ENCODE peak calls at places on chromosomes 4 and X, in nine cellular contexts. C is adrenal gland, O is esophagus squamous epithelium, F is WERI-Rb-1, D is left lung, R is kidney epithelial cell, G is spleen, H is body of pancreas, Z is endodermal cell. A is an unnamed sample. For H3K27me3, the result is how much of the 10 kb centered on the place peaks cover.

GRCh38 chrX:40253770-40254169 is 156.0 kb upstream of the BCOR start:
- DNase-seq in C (no peak), O (no peak), F (no peak), D (no peak), R (no peak), G (peak), H (no peak), Z (no peak), A (no peak)

GRCh38 chrX:66638591-66639500 is at the start of gene EDA2R:
- DNase-seq in C (peak), O (no peak), F (peak), D (no peak), R (peak), G (peak), H (peak), Z (peak), A (peak)

GRCh38 chrX:8139713-8140112 is 31.4 kb downstream of the VCX2 start:
- DNase-seq in C (peak), O (no peak), F (no peak), D (no peak), R (no peak), G (no peak), H (no peak), Z (no peak), A (no peak)

GRCh38 chr4:69860521-69861298 is 765 bp upstream of the SULT1E1 start:
- DNase-seq in C (no peak), O (no peak), F (no peak), D (no peak), R (no peak), G (no peak), H (no peak), Z (no peak), A (no peak)

GRCh38 chr4:135122457-135122856 is 920.9 kb upstream of the PABPC4L start:
- DNase-seq in C (no peak), O (no peak), F (peak), D (no peak), R (no peak), G (no peak), H (no peak), Z (no peak), A (no peak)

GRCh38 chrX:97860206-97860605 is 976.5 kb downstream of the RPA4 start:
- DNase-seq in C (no peak), O (no peak), F (no peak), D (no peak), R (peak), G (no peak), H (no peak), Z (no peak), A (no peak)

GRCh38 chr4:38782452-38783108 is at the start of gene TLR10:
- DNase-seq in C (peak), O (peak), F (peak), D (no peak), R (no peak), G (no peak), H (peak), Z (peak), A (no peak)

GRCh38 chr4:148998719-148999118 is 556.5 kb upstream of the NR3C2 start:
- DNase-seq in C (no peak), O (no peak), F (peak), D (no peak), R (no peak), G (no peak), H (no peak), Z (peak), A (no peak)

GRCh38 chr4:98864560-98864959 is 64.4 kb downstream of the EIF4E start:
- DNase-seq in C (no peak), O (no peak), F (no peak), D (no peak), R (no peak), G (no peak), H (no peak), Z (no peak), A (no peak)

GRCh38 chr4:67713531-67714247 is 12.7 kb upstream of the UBA6 start:
- DNase-seq in C (no peak), O (no peak), F (no peak), D (no peak), R (no peak), G (no peak), H (no peak), Z (no peak), A (no peak)

GRCh38 chr4:108772402-108772801 is 9.5 kb upstream of the ETNPPL start:
- DNase-seq in C (no peak), O (no peak), F (no peak), D (no peak), R (no peak), G (no peak), H (no peak), Z (no peak), A (no peak)

GRCh38 chrX:13036896-13037295 is 7.5 kb downstream of the FAM9C start:
- DNase-seq in C (no peak), O (no peak), F (no peak), D (no peak), R (no peak), G (no peak), H (no peak), Z (no peak), A (no peak)

GRCh38 chr4:118683513-118683912 is 1.7 kb upstream of the METTL14 start:
- DNase-seq in C (no peak), O (no peak), F (peak), D (no peak), R (no peak), G (no peak), H (no peak), Z (peak), A (no peak)

GRCh38 chr4:82268050-82268825 is 105.6 kb downstream of the HNRNPD start:
- DNase-seq in C (peak), O (no peak), F (peak), D (no peak), R (peak), G (no peak), H (peak), Z (peak), A (peak)

GRCh38 chr4:83582289-83582756 is 46.4 kb downstream of the GPAT3 start:
- DNase-seq in C (peak), O (no peak), F (peak), D (no peak), R (no peak), G (no peak), H (peak), Z (peak), A (no peak)

GRCh38 chr4:48409203-48409602 is 67.9 kb downstream of the SLAIN2 start:
- DNase-seq in C (no peak), O (no peak), F (no peak), D (no peak), R (no peak), G (no peak), H (no peak), Z (no peak), A (no peak)

GRCh38 chrX:10404435-10404834 is 215.9 kb downstream of the MID1 start:
- DNase-seq in C (no peak), O (no peak), F (no peak), D (no peak), R (no peak), G (no peak), H (no peak), Z (no peak), A (no peak)

GRCh38 chr4:153931804-153932203 is 142.9 kb upstream of the SFRP2 start:
- DNase-seq in C (no peak), O (no peak), F (no peak), D (no peak), R (peak), G (no peak), H (no peak), Z (no peak), A (peak)

GRCh38 chrX:2315434-2315833 is 185.3 kb downstream of the DHRSX start:
- DNase-seq in C (no peak), O (no peak), F (no peak), D (no peak), R (no peak), G (no peak), H (no peak), Z (no peak), A (no peak)

GRCh38 chrX:42096262-42096939 is 173.0 kb upstream of the CASK start:
- DNase-seq in C (no peak), O (no peak), F (no peak), D (no peak), R (peak), G (no peak), H (peak), Z (no peak), A (peak)

GRCh38 chrX:140661657-140662056 is 47.9 kb upstream of the LINC00632 start:
- DNase-seq in C (no peak), O (no peak), F (no peak), D (no peak), R (no peak), G (no peak), H (no peak), Z (no peak), A (no peak)

GRCh38 chr4:47612116-47613023 is 127.3 kb downstream of the ATP10D start:
- DNase-seq in C (no peak), O (no peak), F (no peak), D (no peak), R (no peak), G (no peak), H (no peak), Z (no peak), A (no peak)

GRCh38 chr4:145234086-145234694 is 53.8 kb upstream of the OTUD4 start:
- DNase-seq in C (peak), O (no peak), F (peak), D (no peak), R (no peak), G (no peak), H (peak), Z (peak), A (no peak)

GRCh38 chr4:40228497-40229365 is 31.9 kb downstream of the RHOH start:
- DNase-seq in C (no peak), O (no peak), F (no peak), D (no peak), R (no peak), G (no peak), H (no peak), Z (peak), A (no peak)

GRCh38 chr4:149910177-149910576 is 94.5 kb upstream of the IQCM start:
- DNase-seq in C (no peak), O (no peak), F (no peak), D (no peak), R (no peak), G (no peak), H (no peak), Z (no peak), A (no peak)

GRCh38 chrX:68647156-68647957 is at the start of gene STARD8:
- DNase-seq in C (peak), O (no peak), F (peak), D (peak), R (peak), G (no peak), H (peak), Z (peak), A (no peak)

GRCh38 chrX:10615931-10616780 is 4.2 kb downstream of the MID1 start:
- DNase-seq in C (peak), O (no peak), F (peak), D (no peak), R (no peak), G (no peak), H (peak), Z (peak), A (peak)

GRCh38 chrX:41127476-41128192 is 42.4 kb downstream of the USP9X start:
- DNase-seq in C (no peak), O (no peak), F (no peak), D (no peak), R (no peak), G (no peak), H (peak), Z (no peak), A (no peak)

GRCh38 chr4:96472103-96472867 is 632.4 kb downstream of the PDHA2 start:
- DNase-seq in C (no peak), O (no peak), F (no peak), D (no peak), R (no peak), G (no peak), H (no peak), Z (no peak), A (no peak)

GRCh38 chr4:82528868-82529267 is 32.9 kb downstream of the TMEM150C start:
- DNase-seq in C (no peak), O (no peak), F (no peak), D (no peak), R (no peak), G (no peak), H (peak), Z (no peak), A (no peak)

GRCh38 chrX:13029341-13029740 is 15.1 kb downstream of the FAM9C start:
- DNase-seq in C (peak), O (no peak), F (no peak), D (no peak), R (no peak), G (no peak), H (peak), Z (peak), A (no peak)

GRCh38 chr4:120865985-120866384 is 56.5 kb downstream of the PRDM5 start:
- DNase-seq in C (no peak), O (no peak), F (peak), D (no peak), R (peak), G (no peak), H (no peak), Z (no peak), A (no peak)

DNA sequence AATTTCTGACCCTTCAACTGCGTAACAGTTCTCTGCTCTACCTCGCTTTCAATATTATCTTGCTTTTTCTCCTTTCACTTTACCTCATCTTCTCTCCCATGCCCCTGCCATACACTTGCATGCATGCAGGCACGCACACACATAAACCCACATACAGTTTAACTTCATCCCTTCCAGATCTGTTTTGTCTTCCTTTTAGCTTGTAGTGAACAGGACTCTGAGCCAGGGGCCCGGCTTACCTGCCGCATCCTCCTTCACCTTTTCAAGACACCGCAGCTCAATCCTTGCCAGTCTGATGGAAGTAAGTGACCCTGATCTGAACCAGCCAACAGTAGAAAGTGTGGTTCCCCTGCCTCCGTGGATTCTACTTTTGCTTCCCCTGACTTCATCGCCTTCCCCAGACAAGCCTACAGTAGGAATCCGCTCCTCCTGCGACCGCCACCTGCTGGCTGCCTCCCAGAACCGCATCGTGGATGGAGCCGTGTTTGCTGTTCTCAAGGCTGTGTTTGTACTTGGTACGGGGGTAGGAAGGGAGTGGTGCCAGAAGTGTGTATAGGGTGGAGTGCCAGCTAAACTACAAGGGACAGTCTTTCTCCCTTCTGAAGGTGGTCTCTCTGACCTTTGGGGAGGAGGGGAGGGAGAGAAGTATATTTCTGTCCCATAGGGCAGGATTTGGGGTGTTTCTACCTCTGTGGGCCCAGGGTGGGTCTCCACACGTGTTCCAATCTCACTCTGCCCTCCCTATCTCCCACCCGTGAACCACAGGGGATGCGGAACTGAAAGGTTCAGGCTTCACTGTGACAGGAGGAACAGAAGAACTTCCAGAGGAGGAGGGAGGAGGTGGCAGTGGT is 10.7 kb downstream of the MED12 start:
- DNase-seq in C (peak), O (no peak), F (peak), D (peak), R (peak), G (peak), H (peak), Z (peak), A (no peak)
- TF ChIP-seq CTCF in C (peak), O (peak), F (peak), D (peak), R (peak), G (peak), H (peak), Z (peak), A (peak)

GRCh38 chr4:17758459-17758858 is 23.0 kb downstream of the FAM184B start:
- DNase-seq in C (no peak), O (no peak), F (peak), D (no peak), R (no peak), G (no peak), H (no peak), Z (no peak), A (no peak)
- H3K27me3 ChIP-seq in C (under half), O (under half), F (under half), D (under half), R (under half), G (under half), H (under half), Z (under half), A (under half)

DNA sequence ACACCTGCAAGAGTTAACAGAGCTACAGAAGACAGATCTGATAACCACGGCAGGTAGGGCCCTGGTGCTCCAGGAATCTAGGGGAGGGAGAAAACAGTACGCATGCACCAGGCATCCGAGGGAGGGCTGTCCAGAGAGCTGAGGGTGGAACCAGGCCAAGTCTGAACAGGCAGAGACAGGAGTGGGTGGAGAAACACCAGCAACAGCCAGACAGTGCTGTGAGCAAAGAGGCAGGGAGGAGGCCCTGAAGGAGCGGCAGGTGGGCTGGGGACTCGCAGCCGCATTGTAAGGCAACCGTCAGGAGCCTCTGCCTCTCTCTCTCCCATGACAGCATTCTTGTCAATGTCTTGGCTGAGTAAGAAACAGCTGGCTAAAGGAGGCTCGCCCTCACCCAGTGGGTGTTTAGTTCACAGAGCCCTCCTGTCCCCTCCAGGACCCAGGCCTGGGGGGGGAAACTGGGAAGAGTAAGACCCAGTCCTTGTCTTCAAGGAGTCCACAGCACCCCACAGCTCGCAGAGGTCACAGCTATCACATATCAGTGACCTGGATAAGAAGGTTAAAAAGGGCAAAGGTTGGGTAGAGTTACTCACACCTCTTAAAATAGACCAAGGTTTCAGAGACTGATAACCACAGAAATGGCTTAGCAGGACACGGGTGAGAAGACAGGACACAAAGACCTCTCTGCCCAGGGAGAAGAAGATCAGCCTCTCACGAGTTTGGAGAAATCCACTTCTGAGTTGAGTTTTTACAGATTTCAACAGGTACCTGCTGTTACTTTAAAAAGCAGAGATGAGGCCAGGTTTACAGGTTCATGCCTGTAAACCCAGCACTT is 10.5 kb downstream of the ACSL1 start:
- DNase-seq in C (peak), O (peak), F (peak), D (peak), R (peak), G (peak), H (peak), Z (peak), A (no peak)
- H3K4me3 ChIP-seq in C (no peak), O (no peak), F (no peak), D (peak), R (peak), G (no peak), H (no peak), Z (no peak), A (no peak)

GRCh38 chr4:138209094-138209493 is 33.1 kb downstream of the SLC7A11 start:
- DNase-seq in C (no peak), O (no peak), F (no peak), D (no peak), R (no peak), G (no peak), H (no peak), Z (no peak), A (no peak)

GRCh38 chr4:138204507-138204906 is 37.6 kb downstream of the SLC7A11 start:
- DNase-seq in C (no peak), O (no peak), F (no peak), D (no peak), R (no peak), G (no peak), H (peak), Z (no peak), A (no peak)

GRCh38 chr4:138202686-138203085 is 39.5 kb downstream of the SLC7A11 start:
- DNase-seq in C (no peak), O (no peak), F (no peak), D (no peak), R (no peak), G (no peak), H (no peak), Z (no peak), A (no peak)

GRCh38 chr4:138200236-138200590 is 41.9 kb downstream of the SLC7A11 start:
- DNase-seq in C (no peak), O (no peak), F (no peak), D (no peak), R (no peak), G (no peak), H (no peak), Z (no peak), A (no peak)

DNA sequence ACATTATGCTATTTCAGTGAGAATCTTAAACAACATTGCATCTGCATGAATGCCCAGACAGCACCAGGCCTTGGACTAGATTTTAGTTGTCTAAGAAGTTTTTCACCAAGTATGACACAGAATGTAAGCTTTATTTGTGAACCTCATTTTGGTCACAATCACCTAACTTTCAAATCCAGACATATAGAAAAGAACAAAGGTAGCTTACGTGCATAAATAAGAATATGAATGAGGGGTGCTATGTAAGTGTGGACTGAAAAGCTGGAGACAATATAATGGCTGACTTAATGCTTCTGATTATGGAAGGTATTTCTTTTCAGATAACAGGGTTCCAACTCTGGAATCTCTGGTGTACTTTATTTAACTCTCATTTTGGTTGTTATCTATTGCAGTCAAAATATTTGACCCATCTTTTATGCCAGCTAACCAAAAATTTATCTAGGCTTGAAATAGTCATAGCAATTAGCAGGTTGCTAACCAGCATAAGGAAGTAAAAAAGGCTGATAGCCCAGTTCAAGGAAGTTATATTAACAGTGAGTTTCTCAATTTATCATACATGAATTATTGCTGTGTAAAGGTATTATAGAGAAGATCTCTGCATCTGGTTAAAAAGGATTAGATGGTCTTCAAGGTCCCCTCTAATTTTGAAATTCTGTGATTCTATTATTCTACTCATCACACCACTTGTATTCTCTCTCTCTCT is 36.5 kb downstream of the SLC7A11 start:
- DNase-seq in C (no peak), O (no peak), F (no peak), D (no peak), R (no peak), G (no peak), H (no peak), Z (no peak), A (no peak)
- TF ChIP-seq CTCF in C (no peak), O (no peak), F (no peak), D (no peak), R (no peak), G (no peak), H (no peak), Z (no peak), A (no peak)

GRCh38 chrX:9368262-9368661 is 96.6 kb upstream of the TBL1X start:
- DNase-seq in C (no peak), O (no peak), F (no peak), D (no peak), R (no peak), G (no peak), H (no peak), Z (no peak), A (no peak)
- H3K27me3 ChIP-seq in C (under half), O (under half), F (under half), D (under half), R (under half), G (under half), H (under half), Z (under half), A (under half)

GRCh38 chr4:123976285-123976684 is 579.7 kb downstream of the SPRY1 start:
- DNase-seq in C (no peak), O (no peak), F (no peak), D (no peak), R (no peak), G (no peak), H (no peak), Z (peak), A (no peak)
- H3K4me3 ChIP-seq in C (no peak), O (no peak), F (no peak), D (no peak), R (no peak), G (no peak), H (no peak), Z (no peak), A (no peak)

GRCh38 chr4:104015680-104016079 is 295.9 kb upstream of the TACR3 start:
- DNase-seq in C (no peak), O (no peak), F (peak), D (no peak), R (no peak), G (no peak), H (peak), Z (peak), A (no peak)
- TF ChIP-seq CTCF in C (no peak), O (no peak), F (peak), D (no peak), R (peak), G (no peak), H (no peak), Z (peak), A (no peak)

GRCh38 chr4:122588453-122589238 is 32.2 kb downstream of the IL21 start:
- DNase-seq in C (no peak), O (no peak), F (no peak), D (no peak), R (no peak), G (no peak), H (no peak), Z (no peak), A (no peak)
- H3K27me3 ChIP-seq in C (under half), O (under half), F (under half), D (under half), R (under half), G (under half), H (under half), Z (under half), A (under half)

A was measured in BJ.